ENCODE peak calls at places on chromosome 7, in five cellular contexts. V is OCI-LY7, C is colonic mucosa, Q is substantia nigra, M is breast epithelium. S is an unnamed sample.

GRCh38 chr7:48280100-48280499 is 108.8 kb downstream of the ABCA13 start:
- DNase-seq in V (no peak), C (no peak), Q (no peak), M (no peak), S (peak)

GRCh38 chr7:13792208-13792607 is 197.3 kb downstream of the ETV1 start:
- DNase-seq in V (no peak), C (no peak), Q (no peak), M (no peak), S (no peak)

GRCh38 chr7:20438665-20439376 is 108.1 kb downstream of the ITGB8 start:
- DNase-seq in V (peak), C (no peak), Q (no peak), M (no peak), S (no peak)

GRCh38 chr7:151704284-151704968 is 172.5 kb downstream of the PRKAG2 start:
- DNase-seq in V (no peak), C (no peak), Q (no peak), M (no peak), S (no peak)

GRCh38 chr7:15836041-15836440 is 149.6 kb upstream of the MEOX2 start:
- DNase-seq in V (no peak), C (no peak), Q (no peak), M (no peak), S (no peak)

GRCh38 chr7:41825927-41826480 is 123.1 kb upstream of the INHBA start:
- DNase-seq in V (no peak), C (no peak), Q (no peak), M (no peak), S (no peak)

GRCh38 chr7:151829707-151830106 is 47.2 kb downstream of the PRKAG2 start:
- DNase-seq in V (no peak), C (no peak), Q (no peak), M (no peak), S (no peak)

GRCh38 chr7:16026253-16027020 is 340.0 kb upstream of the MEOX2 start:
- DNase-seq in V (no peak), C (no peak), Q (no peak), M (no peak), S (no peak)

GRCh38 chr7:31082017-31082416 is 29.9 kb downstream of the ADCYAP1R1 start:
- DNase-seq in V (no peak), C (no peak), Q (no peak), M (no peak), S (no peak)

GRCh38 chr7:520503-521161 is 986 bp upstream of the PDGFA start:
- DNase-seq in V (no peak), C (no peak), Q (no peak), M (no peak), S (no peak)

GRCh38 chr7:519429-519973 is at the start of gene PDGFA:
- DNase-seq in V (no peak), C (no peak), Q (no peak), M (no peak), S (no peak)

GRCh38 chr7:521221-522070 is 1.8 kb upstream of the PDGFA start:
- DNase-seq in V (no peak), C (no peak), Q (no peak), M (no peak), S (no peak)

GRCh38 chr7:518630-519428 is 817 bp downstream of the PDGFA start:
- DNase-seq in V (no peak), C (peak), Q (peak), M (peak), S (peak)

GRCh38 chr7:519974-520458 is 370 bp upstream of the PDGFA start:
- DNase-seq in V (no peak), C (no peak), Q (peak), M (no peak), S (no peak)
- H3K27ac ChIP-seq in V (no peak), C (peak), Q (peak), M (peak), S (peak)

DNA sequence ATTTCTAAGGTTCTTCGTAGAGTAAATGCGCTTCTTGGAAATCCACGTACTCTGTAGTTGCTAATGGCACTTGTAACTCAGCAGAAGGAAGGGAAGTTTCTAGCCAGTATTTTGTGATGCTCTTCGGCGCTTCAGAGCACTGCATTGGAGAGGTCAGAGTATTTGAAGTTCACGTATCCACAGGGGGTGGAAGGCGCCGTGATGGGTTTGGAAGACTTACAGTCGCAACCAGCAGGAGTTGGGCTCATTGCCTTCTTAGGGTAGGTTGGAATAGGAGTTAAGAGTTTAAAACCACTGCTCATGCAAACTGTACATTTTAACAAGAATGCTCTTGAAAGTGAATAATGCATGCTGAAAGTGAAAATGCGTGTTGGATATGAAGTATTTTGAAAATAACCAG is 49.1 kb downstream of the SHH start:
- DNase-seq in V (no peak), C (no peak), Q (no peak), M (no peak), S (no peak)
- H3K27ac ChIP-seq in V (no peak), C (no peak), Q (no peak), M (no peak), S (no peak)

GRCh38 chr7:156735861-156736260 is 95.3 kb downstream of the RNF32 start:
- DNase-seq in V (no peak), C (no peak), Q (no peak), M (no peak), S (no peak)

GRCh38 chr7:156733638-156734037 is 93.1 kb downstream of the RNF32 start:
- DNase-seq in V (no peak), C (no peak), Q (no peak), M (no peak), S (no peak)

GRCh38 chr7:156731651-156732050 is 91.1 kb downstream of the RNF32 start:
- DNase-seq in V (no peak), C (no peak), Q (no peak), M (no peak), S (no peak)

GRCh38 chr7:156732091-156732621 is 91.6 kb downstream of the RNF32 start:
- DNase-seq in V (no peak), C (no peak), Q (no peak), M (no peak), S (no peak)
- H3K27ac ChIP-seq in V (no peak), C (no peak), Q (no peak), M (no peak), S (no peak)

GRCh38 chr7:137987011-137987334 is 14.9 kb downstream of the CREB3L2 start:
- DNase-seq in V (no peak), C (no peak), Q (no peak), M (no peak), S (no peak)
- H3K27ac ChIP-seq in V (peak), C (peak), Q (no peak), M (peak), S (no peak)

GRCh38 chr7:33043875-33044718 is 18.5 kb downstream of the NT5C3A start:
- DNase-seq in V (no peak), C (peak), Q (no peak), M (no peak), S (no peak)
- H3K27ac ChIP-seq in V (no peak), C (peak), Q (no peak), M (peak), S (no peak)

GRCh38 chr7:29192811-29193210 is 1.8 kb upstream of the CHN2 start:
- DNase-seq in V (no peak), C (no peak), Q (no peak), M (no peak), S (no peak)

GRCh38 chr7:29189743-29190201 is 4.8 kb upstream of the CHN2 start:
- DNase-seq in V (peak), C (peak), Q (peak), M (no peak), S (no peak)

GRCh38 chr7:29192284-29192683 is 2.3 kb upstream of the CHN2 start:
- DNase-seq in V (no peak), C (no peak), Q (no peak), M (no peak), S (no peak)

GRCh38 chr7:29193316-29194205 is 1.0 kb upstream of the CHN2 start:
- DNase-seq in V (no peak), C (peak), Q (no peak), M (no peak), S (no peak)

GRCh38 chr7:29190349-29191045 is 4.1 kb upstream of the CHN2 start:
- DNase-seq in V (no peak), C (peak), Q (no peak), M (no peak), S (no peak)
- H3K27ac ChIP-seq in V (no peak), C (no peak), Q (no peak), M (no peak), S (no peak)

DNA sequence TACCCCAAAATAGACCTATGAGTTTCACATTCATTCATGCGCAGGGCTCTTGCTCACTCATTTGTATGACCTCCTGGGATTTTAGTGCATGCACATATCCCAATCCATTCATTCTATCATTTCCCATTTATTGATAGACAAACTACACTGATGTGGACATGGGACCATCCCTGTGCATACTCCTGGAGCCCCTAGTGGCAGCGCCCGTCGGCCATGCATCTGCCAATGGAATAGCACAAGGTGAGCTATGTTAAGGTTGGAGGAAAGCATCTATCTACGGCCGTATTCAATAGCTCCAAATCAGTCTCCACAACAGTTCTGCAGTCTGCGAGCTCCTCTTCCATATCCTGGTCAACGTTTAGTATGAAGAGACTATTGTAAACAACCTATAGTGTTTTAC is 31.7 kb upstream of the FIGNL1 start:
- DNase-seq in V (no peak), C (no peak), Q (no peak), M (no peak), S (no peak)
- H3K27ac ChIP-seq in V (no peak), C (no peak), Q (no peak), M (no peak), S (no peak)

GRCh38 chr7:27156508-27156898 is at the start of gene HOXA7:
- DNase-seq in V (peak), C (peak), Q (no peak), M (peak), S (no peak)
- H3K27ac ChIP-seq in V (peak), C (peak), Q (no peak), M (peak), S (peak)

DNA sequence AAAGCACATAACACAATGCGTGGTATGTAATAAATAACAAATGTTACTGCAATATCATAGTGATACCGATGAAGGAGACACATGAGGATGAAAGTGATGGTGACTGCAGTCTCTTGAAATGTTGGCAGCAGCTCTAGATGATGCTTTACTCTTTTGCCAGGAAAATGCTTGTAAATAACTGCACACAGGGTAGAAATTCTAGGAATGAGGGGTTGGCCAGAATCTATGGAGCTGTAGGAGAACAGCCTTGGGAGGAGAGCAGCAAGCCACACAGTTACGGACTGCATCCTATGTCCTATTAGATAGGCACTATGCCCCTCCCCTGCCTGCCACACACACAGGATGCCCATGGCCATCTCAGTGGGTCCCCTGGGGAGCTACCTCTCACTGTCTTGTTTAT is 97.6 kb upstream of the GSDME start:
- DNase-seq in V (no peak), C (no peak), Q (no peak), M (no peak), S (no peak)
- H3K27ac ChIP-seq in V (no peak), C (no peak), Q (no peak), M (no peak), S (no peak)

GRCh38 chr7:2412587-2413201 is 9.3 kb downstream of the CHST12 start:
- DNase-seq in V (no peak), C (no peak), Q (no peak), M (no peak), S (no peak)
- H3K27ac ChIP-seq in V (no peak), C (no peak), Q (no peak), M (peak), S (no peak)

S was measured in epithelial cell of prostate.